ENCODE peak calls at places on chromosomes 4 and X, in nine cellular contexts. One of them, this sample, is unnamed. For H3K9me3 and H3K36me3, the result is how much of the 10 kb centered on the place peaks cover.

GRCh38 chr4:86891785-86892638 is at the start of gene C4orf36:
- DNase-seq in stomach: peak
- DNase-seq in SK-N-SH: peak
- DNase-seq in tibial nerve: peak
- DNase-seq in transverse colon: peak
- DNase-seq in suprapubic skin: peak
- DNase-seq in GM12878: no peak
- DNase-seq in K562: peak
- DNase-seq in ovary: peak
- DNase-seq in this sample: peak

GRCh38 chrX:74579597-74580209 is 34.7 kb downstream of the RLIM start:
- DNase-seq in stomach: no peak
- DNase-seq in transverse colon: no peak
- DNase-seq in ovary: no peak
- DNase-seq in tibial nerve: no peak
- DNase-seq in GM12878: no peak
- DNase-seq in SK-N-SH: no peak
- DNase-seq in suprapubic skin: no peak
- DNase-seq in K562: no peak
- DNase-seq in this sample: no peak

GRCh38 chr4:89331637-89332544 is 24.3 kb upstream of the GPRIN3 start:
- DNase-seq in ovary: no peak
- DNase-seq in stomach: no peak
- DNase-seq in SK-N-SH: no peak
- DNase-seq in tibial nerve: no peak
- DNase-seq in K562: no peak
- DNase-seq in suprapubic skin: no peak
- DNase-seq in transverse colon: no peak
- DNase-seq in GM12878: no peak
- DNase-seq in this sample: no peak

GRCh38 chrX:115322375-115322774 is 32.9 kb downstream of the LUZP4 start:
- DNase-seq in suprapubic skin: no peak
- DNase-seq in SK-N-SH: no peak
- DNase-seq in GM12878: no peak
- DNase-seq in tibial nerve: no peak
- DNase-seq in ovary: no peak
- DNase-seq in transverse colon: no peak
- DNase-seq in stomach: no peak
- DNase-seq in K562: peak
- DNase-seq in this sample: no peak

GRCh38 chr4:5027366-5027765 is 8.1 kb upstream of the CYTL1 start:
- DNase-seq in transverse colon: no peak
- DNase-seq in suprapubic skin: no peak
- DNase-seq in ovary: no peak
- DNase-seq in tibial nerve: no peak
- DNase-seq in stomach: peak
- DNase-seq in SK-N-SH: no peak
- DNase-seq in K562: no peak
- DNase-seq in GM12878: no peak
- DNase-seq in this sample: no peak

GRCh38 chrX:5708209-5708608 is 520.5 kb downstream of the NLGN4X start:
- DNase-seq in tibial nerve: no peak
- DNase-seq in K562: no peak
- DNase-seq in suprapubic skin: no peak
- DNase-seq in stomach: no peak
- DNase-seq in ovary: no peak
- DNase-seq in transverse colon: no peak
- DNase-seq in SK-N-SH: no peak
- DNase-seq in GM12878: no peak
- DNase-seq in this sample: no peak

GRCh38 chr4:41418444-41418843 is 119.5 kb upstream of the LIMCH1 start:
- DNase-seq in stomach: no peak
- DNase-seq in K562: no peak
- DNase-seq in GM12878: no peak
- DNase-seq in SK-N-SH: no peak
- DNase-seq in suprapubic skin: no peak
- DNase-seq in ovary: peak
- DNase-seq in tibial nerve: no peak
- DNase-seq in transverse colon: peak
- DNase-seq in this sample: peak

GRCh38 chr4:98253499-98253898 is 7.7 kb upstream of the RAP1GDS1 start:
- DNase-seq in ovary: no peak
- DNase-seq in suprapubic skin: no peak
- DNase-seq in GM12878: no peak
- DNase-seq in stomach: no peak
- DNase-seq in SK-N-SH: no peak
- DNase-seq in K562: no peak
- DNase-seq in transverse colon: no peak
- DNase-seq in tibial nerve: no peak
- DNase-seq in this sample: no peak

GRCh38 chr4:141410839-141411238 is 190.1 kb downstream of the ZNF330 start:
- DNase-seq in transverse colon: no peak
- DNase-seq in ovary: no peak
- DNase-seq in K562: no peak
- DNase-seq in tibial nerve: no peak
- DNase-seq in stomach: no peak
- DNase-seq in suprapubic skin: no peak
- DNase-seq in SK-N-SH: no peak
- DNase-seq in GM12878: no peak
- DNase-seq in this sample: no peak

GRCh38 chr4:3243066-3243775 is 5.7 kb upstream of the MSANTD1 start:
- DNase-seq in GM12878: no peak
- DNase-seq in transverse colon: no peak
- DNase-seq in K562: peak
- DNase-seq in ovary: no peak
- DNase-seq in tibial nerve: no peak
- DNase-seq in suprapubic skin: no peak
- DNase-seq in stomach: no peak
- DNase-seq in SK-N-SH: no peak
- DNase-seq in this sample: peak

GRCh38 chr4:81459233-81459632 is 12.5 kb downstream of the RASGEF1B start:
- DNase-seq in suprapubic skin: no peak
- DNase-seq in K562: no peak
- DNase-seq in tibial nerve: no peak
- DNase-seq in stomach: no peak
- DNase-seq in ovary: no peak
- DNase-seq in GM12878: no peak
- DNase-seq in transverse colon: no peak
- DNase-seq in SK-N-SH: no peak
- DNase-seq in this sample: no peak

GRCh38 chr4:128346054-128346716 is 58.6 kb upstream of the PGRMC2 start:
- DNase-seq in SK-N-SH: no peak
- DNase-seq in tibial nerve: no peak
- DNase-seq in K562: no peak
- DNase-seq in GM12878: no peak
- DNase-seq in transverse colon: no peak
- DNase-seq in stomach: no peak
- DNase-seq in ovary: no peak
- DNase-seq in suprapubic skin: no peak
- DNase-seq in this sample: no peak

GRCh38 chr4:123749408-123749807 is 352.8 kb downstream of the SPRY1 start:
- DNase-seq in transverse colon: no peak
- DNase-seq in SK-N-SH: no peak
- DNase-seq in GM12878: no peak
- DNase-seq in ovary: no peak
- DNase-seq in tibial nerve: no peak
- DNase-seq in K562: no peak
- DNase-seq in suprapubic skin: no peak
- DNase-seq in stomach: no peak
- DNase-seq in this sample: no peak

GRCh38 chr4:75629239-75629638 is 1.1 kb downstream of the CDKL2 start:
- DNase-seq in SK-N-SH: no peak
- DNase-seq in GM12878: no peak
- DNase-seq in transverse colon: no peak
- DNase-seq in ovary: no peak
- DNase-seq in K562: no peak
- DNase-seq in suprapubic skin: no peak
- DNase-seq in stomach: no peak
- DNase-seq in tibial nerve: no peak
- DNase-seq in this sample: no peak

GRCh38 chr4:15805583-15806517 is 27.7 kb downstream of the CD38 start:
- DNase-seq in SK-N-SH: peak
- DNase-seq in GM12878: peak
- DNase-seq in stomach: peak
- DNase-seq in ovary: no peak
- DNase-seq in K562: peak
- DNase-seq in suprapubic skin: no peak
- DNase-seq in transverse colon: no peak
- DNase-seq in tibial nerve: peak
- DNase-seq in this sample: peak

GRCh38 chrX:13473666-13474516 is 95.5 kb upstream of the EGFL6 start:
- DNase-seq in tibial nerve: no peak
- DNase-seq in suprapubic skin: no peak
- DNase-seq in SK-N-SH: no peak
- DNase-seq in ovary: no peak
- DNase-seq in transverse colon: no peak
- DNase-seq in GM12878: peak
- DNase-seq in stomach: no peak
- DNase-seq in K562: no peak
- DNase-seq in this sample: no peak

GRCh38 chr4:130632731-130633604 is 1537.0 kb downstream of the C4orf33 start:
- DNase-seq in K562: no peak
- DNase-seq in suprapubic skin: no peak
- DNase-seq in transverse colon: no peak
- DNase-seq in tibial nerve: no peak
- DNase-seq in GM12878: no peak
- DNase-seq in ovary: no peak
- DNase-seq in SK-N-SH: no peak
- DNase-seq in stomach: no peak
- DNase-seq in this sample: no peak

GRCh38 chr4:81807927-81808672 is 336.4 kb upstream of the RASGEF1B start:
- DNase-seq in tibial nerve: no peak
- DNase-seq in SK-N-SH: no peak
- DNase-seq in GM12878: no peak
- DNase-seq in ovary: no peak
- DNase-seq in K562: no peak
- DNase-seq in transverse colon: no peak
- DNase-seq in stomach: peak
- DNase-seq in suprapubic skin: no peak
- DNase-seq in this sample: no peak

GRCh38 chr4:77332696-77333270 is 175.8 kb downstream of the CCNG2 start:
- DNase-seq in K562: no peak
- DNase-seq in suprapubic skin: no peak
- DNase-seq in ovary: no peak
- DNase-seq in SK-N-SH: no peak
- DNase-seq in transverse colon: no peak
- DNase-seq in stomach: no peak
- DNase-seq in GM12878: no peak
- DNase-seq in tibial nerve: no peak
- DNase-seq in this sample: no peak
- H3K9me3 ChIP-seq in K562: under half
- H3K9me3 ChIP-seq in suprapubic skin: under half
- H3K9me3 ChIP-seq in ovary: under half
- H3K9me3 ChIP-seq in SK-N-SH: under half
- H3K9me3 ChIP-seq in transverse colon: under half
- H3K9me3 ChIP-seq in stomach: under half
- H3K9me3 ChIP-seq in GM12878: under half
- H3K9me3 ChIP-seq in tibial nerve: under half
- H3K9me3 ChIP-seq in this sample: under half

GRCh38 chrX:125266153-125266660 is 53.5 kb upstream of the TEX13C start:
- DNase-seq in K562: no peak
- DNase-seq in SK-N-SH: no peak
- DNase-seq in tibial nerve: no peak
- DNase-seq in stomach: no peak
- DNase-seq in GM12878: no peak
- DNase-seq in ovary: no peak
- DNase-seq in suprapubic skin: no peak
- DNase-seq in transverse colon: no peak
- DNase-seq in this sample: no peak

DNA sequence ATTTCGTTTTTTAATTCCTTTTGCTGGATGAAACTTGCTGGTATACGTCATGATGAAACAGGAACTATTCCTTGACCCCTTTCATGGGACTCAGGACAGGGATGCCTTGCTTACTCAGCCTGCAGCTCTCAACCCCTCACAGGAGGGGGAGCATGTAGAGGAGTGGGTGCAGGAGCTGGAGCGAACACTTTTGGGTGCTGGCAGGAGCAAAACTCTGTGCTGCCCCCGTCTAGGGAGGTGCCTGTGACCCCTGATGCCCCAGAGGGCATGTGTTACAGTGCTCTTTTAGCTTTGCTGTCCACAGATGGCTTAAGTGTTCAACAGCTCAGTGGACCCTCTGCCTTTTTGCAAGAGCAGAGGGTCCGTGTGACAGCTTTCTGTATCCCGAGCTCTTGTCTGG is 56.8 kb upstream of the TEX13C start:
- DNase-seq in tibial nerve: no peak
- DNase-seq in K562: no peak
- DNase-seq in transverse colon: no peak
- DNase-seq in stomach: no peak
- DNase-seq in GM12878: no peak
- DNase-seq in ovary: no peak
- DNase-seq in SK-N-SH: no peak
- DNase-seq in suprapubic skin: no peak
- DNase-seq in this sample: no peak
- H3K36me3 ChIP-seq in tibial nerve: under half
- H3K36me3 ChIP-seq in K562: under half
- H3K36me3 ChIP-seq in transverse colon: under half
- H3K36me3 ChIP-seq in stomach: under half
- H3K36me3 ChIP-seq in GM12878: under half
- H3K36me3 ChIP-seq in ovary: under half
- H3K36me3 ChIP-seq in SK-N-SH: under half
- H3K36me3 ChIP-seq in suprapubic skin: under half
- H3K36me3 ChIP-seq in this sample: under half

DNA sequence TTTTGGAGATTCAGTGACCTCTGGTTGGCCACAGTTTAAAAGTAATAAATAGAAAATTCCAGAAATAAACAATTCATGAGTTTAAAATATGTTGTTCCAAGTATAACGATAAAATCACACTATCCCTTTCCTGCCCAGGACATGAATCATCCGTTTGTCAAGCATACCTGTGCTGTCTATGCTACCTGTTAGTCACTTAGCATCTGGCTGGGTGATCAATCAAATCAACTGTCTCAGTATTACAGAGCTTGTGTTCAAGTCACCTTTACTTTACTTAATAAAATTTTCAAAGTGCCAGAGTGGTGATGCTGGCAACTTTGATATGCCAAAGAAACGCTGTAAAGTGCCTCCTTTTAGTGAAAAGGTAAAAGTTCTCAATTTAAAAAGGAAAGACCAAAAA is 979.5 kb upstream of the NDST4 start:
- DNase-seq in K562: no peak
- DNase-seq in tibial nerve: no peak
- DNase-seq in GM12878: no peak
- DNase-seq in suprapubic skin: no peak
- DNase-seq in transverse colon: no peak
- DNase-seq in SK-N-SH: no peak
- DNase-seq in ovary: no peak
- DNase-seq in stomach: no peak
- DNase-seq in this sample: no peak
- TF ChIP-seq EP300 in K562: no peak
- TF ChIP-seq EP300 in tibial nerve: no peak
- TF ChIP-seq EP300 in GM12878: no peak
- TF ChIP-seq EP300 in suprapubic skin: no peak
- TF ChIP-seq EP300 in transverse colon: no peak
- TF ChIP-seq EP300 in SK-N-SH: no peak
- TF ChIP-seq EP300 in ovary: no peak
- TF ChIP-seq EP300 in stomach: no peak
- TF ChIP-seq EP300 in this sample: no peak

GRCh38 chr4:19631814-19632213 is 619.9 kb upstream of the SLIT2 start:
- DNase-seq in K562: no peak
- DNase-seq in stomach: no peak
- DNase-seq in SK-N-SH: no peak
- DNase-seq in GM12878: no peak
- DNase-seq in transverse colon: no peak
- DNase-seq in ovary: no peak
- DNase-seq in suprapubic skin: no peak
- DNase-seq in tibial nerve: no peak
- DNase-seq in this sample: no peak

GRCh38 chr4:19636451-19636850 is 615.3 kb upstream of the SLIT2 start:
- DNase-seq in SK-N-SH: no peak
- DNase-seq in ovary: no peak
- DNase-seq in GM12878: no peak
- DNase-seq in tibial nerve: no peak
- DNase-seq in transverse colon: no peak
- DNase-seq in K562: no peak
- DNase-seq in stomach: no peak
- DNase-seq in suprapubic skin: no peak
- DNase-seq in this sample: no peak
- H3K9me3 ChIP-seq in SK-N-SH: under half
- H3K9me3 ChIP-seq in ovary: under half
- H3K9me3 ChIP-seq in GM12878: under half
- H3K9me3 ChIP-seq in tibial nerve: under half
- H3K9me3 ChIP-seq in transverse colon: under half
- H3K9me3 ChIP-seq in K562: under half
- H3K9me3 ChIP-seq in stomach: under half
- H3K9me3 ChIP-seq in suprapubic skin: under half
- H3K9me3 ChIP-seq in this sample: under half

This sample was measured in upper lobe of left lung.